ENCODE peak calls at places on chromosome 21, in nine cellular contexts. One of them, this sample, is unnamed.

GRCh38 chr21:41428847-41429246 is 2.8 kb downstream of the MX1 start:
- DNase-seq in transverse colon: no peak
- DNase-seq in CD14-positive monocyte: no peak
- DNase-seq in NCI-H2171 treated with DMSO at 0.1 percent for 48 hours: no peak
- DNase-seq in non-pigmented ciliary epithelial cell: no peak
- DNase-seq in NCI-H1105 treated with DMSO at 0.1 percent for 48 hours: no peak
- DNase-seq in kidney epithelial cell: no peak
- DNase-seq in osteocyte: no peak
- DNase-seq in right cardiac atrium: no peak
- DNase-seq in this sample: no peak

GRCh38 chr21:25863031-25863430 is 128.3 kb downstream of the GABPA start:
- DNase-seq in CD14-positive monocyte: no peak
- DNase-seq in kidney epithelial cell: no peak
- DNase-seq in non-pigmented ciliary epithelial cell: no peak
- DNase-seq in NCI-H2171 treated with DMSO at 0.1 percent for 48 hours: no peak
- DNase-seq in osteocyte: no peak
- DNase-seq in NCI-H1105 treated with DMSO at 0.1 percent for 48 hours: no peak
- DNase-seq in transverse colon: no peak
- DNase-seq in right cardiac atrium: no peak
- DNase-seq in this sample: no peak

GRCh38 chr21:42237577-42237976 is 18.6 kb downstream of the ABCG1 start:
- DNase-seq in NCI-H1105 treated with DMSO at 0.1 percent for 48 hours: no peak
- DNase-seq in transverse colon: no peak
- DNase-seq in NCI-H2171 treated with DMSO at 0.1 percent for 48 hours: no peak
- DNase-seq in kidney epithelial cell: no peak
- DNase-seq in CD14-positive monocyte: no peak
- DNase-seq in osteocyte: no peak
- DNase-seq in non-pigmented ciliary epithelial cell: no peak
- DNase-seq in right cardiac atrium: no peak
- DNase-seq in this sample: no peak

GRCh38 chr21:31874817-31875216 is 2.0 kb downstream of the HUNK start:
- DNase-seq in kidney epithelial cell: no peak
- DNase-seq in NCI-H2171 treated with DMSO at 0.1 percent for 48 hours: no peak
- DNase-seq in non-pigmented ciliary epithelial cell: no peak
- DNase-seq in osteocyte: no peak
- DNase-seq in NCI-H1105 treated with DMSO at 0.1 percent for 48 hours: no peak
- DNase-seq in right cardiac atrium: no peak
- DNase-seq in transverse colon: peak
- DNase-seq in CD14-positive monocyte: no peak
- DNase-seq in this sample: no peak

GRCh38 chr21:44375686-44376320 is 22.4 kb downstream of the TRPM2 start:
- DNase-seq in CD14-positive monocyte: peak
- DNase-seq in transverse colon: no peak
- DNase-seq in kidney epithelial cell: no peak
- DNase-seq in non-pigmented ciliary epithelial cell: no peak
- DNase-seq in osteocyte: no peak
- DNase-seq in right cardiac atrium: no peak
- DNase-seq in NCI-H1105 treated with DMSO at 0.1 percent for 48 hours: no peak
- DNase-seq in NCI-H2171 treated with DMSO at 0.1 percent for 48 hours: no peak
- DNase-seq in this sample: peak

GRCh38 chr21:19510653-19511052 is 1107.1 kb upstream of the TMPRSS15 start:
- DNase-seq in CD14-positive monocyte: no peak
- DNase-seq in non-pigmented ciliary epithelial cell: no peak
- DNase-seq in transverse colon: no peak
- DNase-seq in osteocyte: no peak
- DNase-seq in NCI-H1105 treated with DMSO at 0.1 percent for 48 hours: no peak
- DNase-seq in NCI-H2171 treated with DMSO at 0.1 percent for 48 hours: no peak
- DNase-seq in kidney epithelial cell: no peak
- DNase-seq in right cardiac atrium: no peak
- DNase-seq in this sample: no peak

GRCh38 chr21:26099610-26100219 is 70.9 kb downstream of the APP start:
- DNase-seq in transverse colon: no peak
- DNase-seq in kidney epithelial cell: no peak
- DNase-seq in NCI-H1105 treated with DMSO at 0.1 percent for 48 hours: no peak
- DNase-seq in non-pigmented ciliary epithelial cell: no peak
- DNase-seq in CD14-positive monocyte: no peak
- DNase-seq in osteocyte: no peak
- DNase-seq in NCI-H2171 treated with DMSO at 0.1 percent for 48 hours: no peak
- DNase-seq in right cardiac atrium: no peak
- DNase-seq in this sample: no peak

GRCh38 chr21:28975401-28975800 is 17.3 kb downstream of the LTN1 start:
- DNase-seq in right cardiac atrium: no peak
- DNase-seq in NCI-H1105 treated with DMSO at 0.1 percent for 48 hours: no peak
- DNase-seq in NCI-H2171 treated with DMSO at 0.1 percent for 48 hours: peak
- DNase-seq in transverse colon: no peak
- DNase-seq in CD14-positive monocyte: no peak
- DNase-seq in kidney epithelial cell: no peak
- DNase-seq in non-pigmented ciliary epithelial cell: no peak
- DNase-seq in osteocyte: no peak
- DNase-seq in this sample: no peak

GRCh38 chr21:20451051-20451450 is 547.2 kb upstream of the NCAM2 start:
- DNase-seq in NCI-H1105 treated with DMSO at 0.1 percent for 48 hours: no peak
- DNase-seq in NCI-H2171 treated with DMSO at 0.1 percent for 48 hours: no peak
- DNase-seq in right cardiac atrium: no peak
- DNase-seq in transverse colon: no peak
- DNase-seq in CD14-positive monocyte: no peak
- DNase-seq in osteocyte: no peak
- DNase-seq in kidney epithelial cell: no peak
- DNase-seq in non-pigmented ciliary epithelial cell: no peak
- DNase-seq in this sample: no peak

GRCh38 chr21:45524756-45525152 is 17.5 kb downstream of the SLC19A1 start:
- DNase-seq in NCI-H1105 treated with DMSO at 0.1 percent for 48 hours: no peak
- DNase-seq in NCI-H2171 treated with DMSO at 0.1 percent for 48 hours: no peak
- DNase-seq in CD14-positive monocyte: peak
- DNase-seq in right cardiac atrium: peak
- DNase-seq in osteocyte: no peak
- DNase-seq in non-pigmented ciliary epithelial cell: no peak
- DNase-seq in transverse colon: no peak
- DNase-seq in kidney epithelial cell: no peak
- DNase-seq in this sample: peak

GRCh38 chr21:38447611-38448010 is 50.7 kb downstream of the ERG start:
- DNase-seq in osteocyte: no peak
- DNase-seq in NCI-H1105 treated with DMSO at 0.1 percent for 48 hours: no peak
- DNase-seq in non-pigmented ciliary epithelial cell: no peak
- DNase-seq in CD14-positive monocyte: no peak
- DNase-seq in kidney epithelial cell: no peak
- DNase-seq in NCI-H2171 treated with DMSO at 0.1 percent for 48 hours: no peak
- DNase-seq in transverse colon: no peak
- DNase-seq in right cardiac atrium: no peak
- DNase-seq in this sample: no peak

GRCh38 chr21:19609611-19610010 is 1206.0 kb upstream of the TMPRSS15 start:
- DNase-seq in NCI-H2171 treated with DMSO at 0.1 percent for 48 hours: no peak
- DNase-seq in CD14-positive monocyte: no peak
- DNase-seq in right cardiac atrium: no peak
- DNase-seq in osteocyte: no peak
- DNase-seq in NCI-H1105 treated with DMSO at 0.1 percent for 48 hours: no peak
- DNase-seq in kidney epithelial cell: no peak
- DNase-seq in non-pigmented ciliary epithelial cell: no peak
- DNase-seq in transverse colon: no peak
- DNase-seq in this sample: no peak

GRCh38 chr21:21788591-21788990 is 790.4 kb downstream of the NCAM2 start:
- DNase-seq in NCI-H2171 treated with DMSO at 0.1 percent for 48 hours: no peak
- DNase-seq in NCI-H1105 treated with DMSO at 0.1 percent for 48 hours: no peak
- DNase-seq in osteocyte: no peak
- DNase-seq in kidney epithelial cell: no peak
- DNase-seq in CD14-positive monocyte: no peak
- DNase-seq in non-pigmented ciliary epithelial cell: no peak
- DNase-seq in transverse colon: no peak
- DNase-seq in right cardiac atrium: no peak
- DNase-seq in this sample: no peak

GRCh38 chr21:45862544-45863207 is 118.9 kb upstream of the COL6A1 start:
- DNase-seq in transverse colon: no peak
- DNase-seq in kidney epithelial cell: no peak
- DNase-seq in CD14-positive monocyte: no peak
- DNase-seq in right cardiac atrium: no peak
- DNase-seq in NCI-H1105 treated with DMSO at 0.1 percent for 48 hours: no peak
- DNase-seq in osteocyte: peak
- DNase-seq in NCI-H2171 treated with DMSO at 0.1 percent for 48 hours: no peak
- DNase-seq in non-pigmented ciliary epithelial cell: no peak
- DNase-seq in this sample: no peak

GRCh38 chr21:28669331-28669730 is 323.3 kb downstream of the LTN1 start:
- DNase-seq in kidney epithelial cell: no peak
- DNase-seq in NCI-H1105 treated with DMSO at 0.1 percent for 48 hours: no peak
- DNase-seq in osteocyte: no peak
- DNase-seq in transverse colon: no peak
- DNase-seq in NCI-H2171 treated with DMSO at 0.1 percent for 48 hours: no peak
- DNase-seq in right cardiac atrium: no peak
- DNase-seq in non-pigmented ciliary epithelial cell: no peak
- DNase-seq in CD14-positive monocyte: no peak
- DNase-seq in this sample: no peak

GRCh38 chr21:40141621-40142020 is 274.4 kb downstream of the PCP4 start:
- DNase-seq in osteocyte: no peak
- DNase-seq in CD14-positive monocyte: no peak
- DNase-seq in transverse colon: no peak
- DNase-seq in NCI-H2171 treated with DMSO at 0.1 percent for 48 hours: no peak
- DNase-seq in kidney epithelial cell: no peak
- DNase-seq in NCI-H1105 treated with DMSO at 0.1 percent for 48 hours: no peak
- DNase-seq in non-pigmented ciliary epithelial cell: no peak
- DNase-seq in right cardiac atrium: no peak
- DNase-seq in this sample: no peak

GRCh38 chr21:37712204-37712934 is 203.9 kb downstream of the KCNJ6 start:
- DNase-seq in transverse colon: peak
- DNase-seq in kidney epithelial cell: peak
- DNase-seq in right cardiac atrium: peak
- DNase-seq in CD14-positive monocyte: peak
- DNase-seq in NCI-H1105 treated with DMSO at 0.1 percent for 48 hours: peak
- DNase-seq in non-pigmented ciliary epithelial cell: peak
- DNase-seq in NCI-H2171 treated with DMSO at 0.1 percent for 48 hours: peak
- DNase-seq in osteocyte: peak
- DNase-seq in this sample: peak

GRCh38 chr21:29235714-29236197 is 63.0 kb upstream of the BACH1 start:
- DNase-seq in non-pigmented ciliary epithelial cell: no peak
- DNase-seq in osteocyte: no peak
- DNase-seq in NCI-H1105 treated with DMSO at 0.1 percent for 48 hours: no peak
- DNase-seq in NCI-H2171 treated with DMSO at 0.1 percent for 48 hours: no peak
- DNase-seq in transverse colon: no peak
- DNase-seq in CD14-positive monocyte: no peak
- DNase-seq in kidney epithelial cell: no peak
- DNase-seq in right cardiac atrium: no peak
- DNase-seq in this sample: no peak

GRCh38 chr21:45002381-45003204 is 62.8 kb downstream of the SLX9 start:
- DNase-seq in non-pigmented ciliary epithelial cell: no peak
- DNase-seq in CD14-positive monocyte: peak
- DNase-seq in osteocyte: no peak
- DNase-seq in right cardiac atrium: peak
- DNase-seq in NCI-H2171 treated with DMSO at 0.1 percent for 48 hours: no peak
- DNase-seq in kidney epithelial cell: no peak
- DNase-seq in NCI-H1105 treated with DMSO at 0.1 percent for 48 hours: no peak
- DNase-seq in transverse colon: no peak
- DNase-seq in this sample: peak

GRCh38 chr21:17463441-17463840 is 49.4 kb upstream of the CXADR start:
- DNase-seq in NCI-H2171 treated with DMSO at 0.1 percent for 48 hours: no peak
- DNase-seq in NCI-H1105 treated with DMSO at 0.1 percent for 48 hours: no peak
- DNase-seq in CD14-positive monocyte: no peak
- DNase-seq in right cardiac atrium: no peak
- DNase-seq in osteocyte: no peak
- DNase-seq in kidney epithelial cell: peak
- DNase-seq in transverse colon: no peak
- DNase-seq in non-pigmented ciliary epithelial cell: peak
- DNase-seq in this sample: no peak

GRCh38 chr21:18041012-18041411 is 203.6 kb upstream of the CHODL start:
- DNase-seq in non-pigmented ciliary epithelial cell: peak
- DNase-seq in transverse colon: no peak
- DNase-seq in osteocyte: no peak
- DNase-seq in right cardiac atrium: no peak
- DNase-seq in CD14-positive monocyte: no peak
- DNase-seq in kidney epithelial cell: no peak
- DNase-seq in NCI-H1105 treated with DMSO at 0.1 percent for 48 hours: peak
- DNase-seq in NCI-H2171 treated with DMSO at 0.1 percent for 48 hours: peak
- DNase-seq in this sample: no peak

GRCh38 chr21:21345296-21345695 is 347.1 kb downstream of the NCAM2 start:
- DNase-seq in transverse colon: no peak
- DNase-seq in kidney epithelial cell: no peak
- DNase-seq in right cardiac atrium: no peak
- DNase-seq in osteocyte: no peak
- DNase-seq in NCI-H1105 treated with DMSO at 0.1 percent for 48 hours: no peak
- DNase-seq in non-pigmented ciliary epithelial cell: no peak
- DNase-seq in CD14-positive monocyte: no peak
- DNase-seq in NCI-H2171 treated with DMSO at 0.1 percent for 48 hours: no peak
- DNase-seq in this sample: no peak

GRCh38 chr21:14454642-14455009 is 71.7 kb upstream of the HSPA13 start:
- DNase-seq in kidney epithelial cell: no peak
- DNase-seq in NCI-H1105 treated with DMSO at 0.1 percent for 48 hours: no peak
- DNase-seq in non-pigmented ciliary epithelial cell: no peak
- DNase-seq in osteocyte: no peak
- DNase-seq in transverse colon: no peak
- DNase-seq in CD14-positive monocyte: no peak
- DNase-seq in NCI-H2171 treated with DMSO at 0.1 percent for 48 hours: no peak
- DNase-seq in right cardiac atrium: no peak
- DNase-seq in this sample: no peak

GRCh38 chr21:28943631-28944030 is 49.0 kb downstream of the LTN1 start:
- DNase-seq in right cardiac atrium: no peak
- DNase-seq in kidney epithelial cell: peak
- DNase-seq in non-pigmented ciliary epithelial cell: peak
- DNase-seq in NCI-H2171 treated with DMSO at 0.1 percent for 48 hours: no peak
- DNase-seq in transverse colon: no peak
- DNase-seq in CD14-positive monocyte: no peak
- DNase-seq in NCI-H1105 treated with DMSO at 0.1 percent for 48 hours: no peak
- DNase-seq in osteocyte: no peak
- DNase-seq in this sample: no peak

GRCh38 chr21:38303300-38303699 is 46.5 kb downstream of the KCNJ15 start:
- DNase-seq in CD14-positive monocyte: no peak
- DNase-seq in right cardiac atrium: no peak
- DNase-seq in non-pigmented ciliary epithelial cell: no peak
- DNase-seq in NCI-H1105 treated with DMSO at 0.1 percent for 48 hours: no peak
- DNase-seq in kidney epithelial cell: peak
- DNase-seq in osteocyte: no peak
- DNase-seq in NCI-H2171 treated with DMSO at 0.1 percent for 48 hours: no peak
- DNase-seq in transverse colon: no peak
- DNase-seq in this sample: no peak

GRCh38 chr21:20971296-20971921 is 26.8 kb upstream of the NCAM2 start:
- DNase-seq in NCI-H2171 treated with DMSO at 0.1 percent for 48 hours: peak
- DNase-seq in transverse colon: peak
- DNase-seq in kidney epithelial cell: peak
- DNase-seq in osteocyte: no peak
- DNase-seq in CD14-positive monocyte: no peak
- DNase-seq in NCI-H1105 treated with DMSO at 0.1 percent for 48 hours: peak
- DNase-seq in non-pigmented ciliary epithelial cell: peak
- DNase-seq in right cardiac atrium: peak
- DNase-seq in this sample: no peak

This sample was measured in heart left ventricle.